ENCODE peak calls at places on chromosomes 3 and 15, in eight cellular contexts. O, Z, F, B, M, D, V and N are unnamed samples.

GRCh38 chr15:82072926-82073537 is 27.2 kb upstream of the MEX3B start:
- DNase-seq in V (no peak), M (no peak), F (peak), O (no peak), B (no peak), Z (no peak), D (no peak), N (no peak)

GRCh38 chr15:90362936-90363212 is 10.8 kb downstream of the ZNF774 start:
- DNase-seq in B (no peak), O (peak), D (peak), F (peak), M (peak), Z (no peak), V (no peak), N (peak)

GRCh38 chr3:143562789-143563188 is 285.5 kb downstream of the SLC9A9 start:
- DNase-seq in Z (no peak), F (no peak), B (no peak), V (no peak), M (no peak), D (no peak), O (no peak), N (no peak)

GRCh38 chr15:83282859-83283812 is 1.3 kb downstream of the BNC1 start:
- DNase-seq in D (no peak), F (peak), V (no peak), Z (no peak), B (peak), O (peak), M (peak), N (peak)

GRCh38 chr3:157669403-157669802 is 166.2 kb upstream of the VEPH1 start:
- DNase-seq in O (peak), M (no peak), D (no peak), B (no peak), Z (no peak), F (no peak), V (no peak), N (no peak)

GRCh38 chr3:98095870-98096269 is 8.9 kb downstream of the OR5AC2 start:
- DNase-seq in Z (no peak), O (no peak), F (peak), D (no peak), M (no peak), V (no peak), B (no peak), N (no peak)

GRCh38 chr15:78921517-78921916 is 23.3 kb downstream of the CTSH start:
- DNase-seq in V (no peak), F (no peak), D (no peak), B (no peak), O (no peak), Z (no peak), M (no peak), N (no peak)

GRCh38 chr3:145094355-145094941 is 1066.5 kb downstream of the PLOD2 start:
- DNase-seq in B (no peak), V (no peak), O (peak), F (no peak), M (peak), D (peak), Z (no peak), N (peak)

DNA sequence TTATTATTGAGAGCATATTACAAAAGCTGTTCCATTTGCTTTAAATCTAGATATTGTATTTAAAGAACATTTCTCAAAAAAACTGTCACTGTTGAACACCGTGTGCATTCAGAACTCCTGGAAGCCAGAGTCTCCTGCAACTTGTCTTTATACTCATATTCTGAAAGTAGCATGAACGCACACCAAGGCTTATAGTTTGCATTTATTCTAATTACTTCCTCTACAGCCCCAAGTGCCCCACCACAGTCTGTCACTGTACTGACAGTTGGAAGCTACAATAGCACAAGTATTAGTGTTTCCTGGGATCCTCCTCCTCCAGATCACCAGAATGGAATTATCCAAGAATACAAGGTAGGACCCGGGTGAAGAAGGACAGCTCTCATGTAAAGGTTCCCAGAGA is 537.4 kb downstream of the ROBO2 start:
- DNase-seq in B (no peak), M (no peak), V (no peak), D (no peak), O (no peak), F (no peak), Z (no peak), N (no peak)
- H3K4me3 ChIP-seq in B (no peak), M (no peak), V (no peak), D (no peak), O (no peak), F (no peak), Z (no peak), N (no peak)

GRCh38 chr3:128075516-128076464 is 23.6 kb downstream of the SEC61A1 start:
- DNase-seq in Z (peak), F (peak), M (peak), B (peak), D (peak), V (peak), O (peak), N (peak)

GRCh38 chr3:128073185-128073725 is 21.0 kb downstream of the SEC61A1 start:
- DNase-seq in D (no peak), O (no peak), V (no peak), B (no peak), Z (no peak), M (no peak), F (peak), N (no peak)

GRCh38 chr3:128076465-128076782 is 24.2 kb downstream of the SEC61A1 start:
- DNase-seq in D (no peak), F (no peak), M (no peak), Z (no peak), V (no peak), B (no peak), O (no peak), N (no peak)

GRCh38 chr3:128073807-128074206 is 21.6 kb downstream of the SEC61A1 start:
- DNase-seq in V (no peak), B (no peak), M (peak), Z (no peak), F (no peak), D (no peak), O (no peak), N (no peak)

DNA sequence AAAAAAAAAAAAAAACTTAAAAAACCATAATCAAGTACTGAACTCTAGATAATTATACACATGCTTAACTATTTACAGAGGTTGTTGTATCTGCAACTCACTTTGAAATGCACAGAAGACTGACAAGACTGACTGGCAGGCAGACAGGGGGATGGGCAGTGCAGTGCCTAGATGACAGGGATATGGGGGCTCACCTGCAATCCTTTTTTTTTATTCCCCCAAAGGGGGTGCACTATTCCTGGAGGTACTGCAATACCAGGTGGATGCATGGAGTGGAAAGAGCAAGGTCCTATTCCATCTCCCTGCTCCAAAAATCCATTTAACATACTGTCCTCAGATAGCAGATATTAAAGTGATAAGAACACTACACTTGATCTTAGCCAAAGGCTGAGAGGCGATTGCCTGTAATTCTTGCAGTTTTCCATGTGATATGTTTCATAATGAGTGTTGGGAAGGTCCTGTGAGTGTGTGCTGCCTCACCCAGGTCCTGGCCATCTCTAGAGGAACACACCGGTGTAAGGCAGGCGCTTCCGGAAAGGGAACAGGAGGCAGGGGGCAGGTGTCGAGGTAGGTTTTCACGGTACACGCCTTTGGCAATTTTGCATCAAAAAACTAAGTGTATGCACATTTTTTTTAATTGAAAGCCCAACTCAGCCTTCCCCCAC is 22.7 kb downstream of the SEC61A1 start:
- DNase-seq in F (no peak), D (no peak), O (no peak), V (no peak), B (no peak), Z (peak), M (no peak), N (no peak)
- H3K4me3 ChIP-seq in F (peak), D (peak), O (peak), V (peak), B (peak), Z (peak), M (peak), N (no peak)

GRCh38 chr3:52236424-52236886 is 2.5 kb downstream of the TWF2 start:
- DNase-seq in D (no peak), V (no peak), Z (no peak), F (no peak), B (peak), M (no peak), O (no peak), N (no peak)

GRCh38 chr3:52237006-52237658 is 1.8 kb downstream of the TWF2 start:
- DNase-seq in O (no peak), D (no peak), Z (no peak), F (peak), M (no peak), B (no peak), V (no peak), N (no peak)

GRCh38 chr3:52238761-52239701 is at the start of gene TWF2:
- DNase-seq in V (peak), O (peak), B (peak), Z (peak), M (peak), D (peak), F (peak), N (peak)

GRCh38 chr3:52238193-52238760 is 681 bp downstream of the TWF2 start:
- DNase-seq in V (no peak), B (peak), M (no peak), Z (no peak), D (no peak), O (no peak), F (no peak), N (peak)

DNA sequence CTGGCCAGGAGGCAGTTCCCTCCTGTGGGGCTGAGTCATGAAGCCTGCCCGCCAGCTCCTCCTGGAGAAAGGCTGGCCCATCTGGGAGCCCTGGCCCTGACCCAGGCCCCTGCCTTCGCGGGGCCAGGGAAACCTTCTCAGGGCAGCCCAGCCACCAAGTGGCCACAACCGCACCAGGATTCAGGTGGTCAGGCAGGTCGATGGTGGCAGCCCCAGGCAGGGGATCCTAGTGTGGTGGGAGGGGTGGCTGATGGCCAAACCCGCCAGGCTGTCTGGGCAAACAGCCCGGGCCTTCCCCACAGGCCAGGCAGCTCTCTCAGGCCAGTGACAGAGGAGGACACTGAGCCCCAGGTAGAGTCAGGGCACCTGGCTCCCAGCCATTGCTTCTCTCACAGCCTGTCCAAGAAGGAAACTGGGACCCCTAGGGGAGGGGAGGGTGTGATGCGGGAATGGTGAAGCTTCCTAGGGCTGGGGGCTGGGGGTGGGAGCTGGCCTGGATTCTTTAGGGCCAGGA is 1.2 kb downstream of the TWF2 start:
- DNase-seq in Z (peak), M (peak), O (peak), V (no peak), F (peak), D (peak), B (peak), N (peak)
- H3K4me3 ChIP-seq in Z (peak), M (peak), O (peak), V (peak), F (peak), D (peak), B (peak), N (peak)

GRCh38 chr3:87791248-87792027 is 267.4 kb downstream of the CGGBP1 start:
- DNase-seq in F (no peak), M (no peak), B (no peak), D (no peak), V (no peak), O (no peak), Z (no peak), N (no peak)

GRCh38 chr3:87792193-87792531 is 266.6 kb downstream of the CGGBP1 start:
- DNase-seq in O (no peak), M (no peak), B (no peak), Z (no peak), F (no peak), V (no peak), D (no peak), N (no peak)

GRCh38 chr3:87796137-87796899 is 262.5 kb downstream of the CGGBP1 start:
- DNase-seq in F (no peak), D (no peak), V (no peak), Z (no peak), O (no peak), M (no peak), B (no peak), N (no peak)

GRCh38 chr3:87793322-87793877 is 265.4 kb downstream of the CGGBP1 start:
- DNase-seq in D (no peak), O (no peak), Z (no peak), V (no peak), B (no peak), M (no peak), F (peak), N (no peak)

GRCh38 chr3:87792532-87793321 is 266.1 kb downstream of the CGGBP1 start:
- DNase-seq in B (peak), F (peak), M (no peak), Z (peak), V (no peak), D (no peak), O (peak), N (no peak)
- H3K4me3 ChIP-seq in B (peak), F (peak), M (peak), Z (peak), V (peak), D (no peak), O (peak), N (peak)